ENCODE peak calls at places on chromosomes 5 and 9, in eight cellular contexts. N, P, S, R, Z, X, Y and C are unnamed samples.

GRCh38 chr5:105952875-105953274 is 1717.9 kb downstream of the EFNA5 start:
- DNase-seq in N (no peak), P (no peak), S (peak), R (no peak), Z (peak), X (peak), Y (no peak), C (no peak)

GRCh38 chr5:157857821-157858526 is 971 bp downstream of the CLINT1 start:
- DNase-seq in N (no peak), P (no peak), S (peak), R (peak), Z (peak), X (peak), Y (no peak), C (no peak)

GRCh38 chr9:5515261-5515650 is 4.9 kb downstream of the PDCD1LG2 start:
- DNase-seq in N (no peak), P (no peak), S (no peak), R (no peak), Z (no peak), X (no peak), Y (no peak), C (no peak)

GRCh38 chr5:139698461-139699146 is 50.5 kb downstream of the CXXC5 start:
- DNase-seq in N (no peak), P (peak), S (peak), R (no peak), Z (peak), X (peak), Y (peak), C (no peak)

GRCh38 chr5:172840077-172840777 is 6.2 kb downstream of the ERGIC1 start:
- DNase-seq in N (no peak), P (no peak), S (no peak), R (no peak), Z (no peak), X (no peak), Y (no peak), C (no peak)

GRCh38 chr5:14771972-14772371 is 99.6 kb downstream of the ANKH start:
- DNase-seq in N (no peak), P (no peak), S (no peak), R (no peak), Z (no peak), X (no peak), Y (no peak), C (no peak)

GRCh38 chr9:447230-448025 is 232.8 kb downstream of the DOCK8 start:
- DNase-seq in N (peak), P (no peak), S (peak), R (no peak), Z (peak), X (no peak), Y (no peak), C (no peak)

GRCh38 chr9:133932633-133933032 is 59.5 kb downstream of the VAV2 start:
- DNase-seq in N (no peak), P (no peak), S (no peak), R (no peak), Z (no peak), X (no peak), Y (no peak), C (no peak)

GRCh38 chr5:94471496-94471895 is 146.9 kb downstream of the KIAA0825 start:
- DNase-seq in N (no peak), P (no peak), S (no peak), R (no peak), Z (peak), X (no peak), Y (no peak), C (no peak)

GRCh38 chr9:70043285-70043684 is 363 bp upstream of the MAMDC2 start:
- DNase-seq in N (no peak), P (peak), S (no peak), R (no peak), Z (no peak), X (no peak), Y (no peak), C (no peak)

GRCh38 chr5:20276959-20277263 is 288.9 kb upstream of the CDH18 start:
- DNase-seq in N (no peak), P (peak), S (no peak), R (no peak), Z (no peak), X (no peak), Y (no peak), C (no peak)

GRCh38 chr9:116497081-116497480 is 190.0 kb upstream of the TRIM32 start:
- DNase-seq in N (no peak), P (peak), S (no peak), R (no peak), Z (peak), X (peak), Y (no peak), C (no peak)

GRCh38 chr5:154712518-154713437 is 42.4 kb upstream of the LARP1 start:
- DNase-seq in N (peak), P (peak), S (no peak), R (no peak), Z (no peak), X (no peak), Y (no peak), C (no peak)

GRCh38 chr9:132006657-132007370 is 72.9 kb downstream of the MED27 start:
- DNase-seq in N (no peak), P (peak), S (peak), R (no peak), Z (peak), X (peak), Y (no peak), C (no peak)

GRCh38 chr5:67249590-67249895 is 52.9 kb upstream of the CD180 start:
- DNase-seq in N (no peak), P (no peak), S (no peak), R (no peak), Z (no peak), X (no peak), Y (no peak), C (no peak)

GRCh38 chr5:140509898-140510297 is 37.6 kb upstream of the EIF4EBP3 start:
- DNase-seq in N (no peak), P (no peak), S (no peak), R (no peak), Z (no peak), X (no peak), Y (no peak), C (no peak)

GRCh38 chr9:35909274-35909673 is at the start of gene SPAAR:
- DNase-seq in N (no peak), P (no peak), S (no peak), R (no peak), Z (no peak), X (no peak), Y (peak), C (no peak)

GRCh38 chr9:101791938-101792337 is 53.5 kb upstream of the GRIN3A start:
- DNase-seq in N (peak), P (peak), S (no peak), R (no peak), Z (peak), X (no peak), Y (no peak), C (peak)

GRCh38 chr9:72424131-72424530 is 59.1 kb upstream of the ZFAND5 start:
- DNase-seq in N (no peak), P (no peak), S (no peak), R (no peak), Z (no peak), X (no peak), Y (no peak), C (no peak)

GRCh38 chr9:93452710-93453046 is 703 bp downstream of the FAM120AOS start:
- DNase-seq in N (no peak), P (no peak), S (no peak), R (no peak), Z (no peak), X (no peak), Y (no peak), C (no peak)

DNA sequence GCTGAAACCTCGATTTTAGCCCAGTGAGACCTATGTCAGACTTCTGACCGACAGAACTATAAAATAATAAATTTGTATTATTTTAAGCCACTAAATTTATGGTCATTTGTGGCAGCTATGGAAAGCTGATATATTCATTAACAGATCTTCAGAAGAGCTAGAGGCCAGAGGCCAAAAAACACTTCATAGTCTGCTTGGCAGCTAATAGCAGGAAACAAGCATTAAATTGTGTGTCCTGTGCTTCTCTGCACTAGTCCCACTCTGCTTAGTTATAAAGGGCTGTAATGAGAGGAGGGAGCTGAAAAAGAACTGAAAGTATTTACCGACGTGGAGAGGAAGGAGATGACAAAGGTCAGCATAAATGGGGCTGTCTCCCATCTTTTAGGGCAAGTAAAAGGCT is 139.2 kb upstream of the GAS1 start:
- DNase-seq in N (no peak), P (no peak), S (no peak), R (no peak), Z (no peak), X (no peak), Y (no peak), C (no peak)
- TF ChIP-seq CTCF in N (no peak), P (no peak), S (no peak), R (no peak), Z (no peak), X (no peak), Y (no peak), C (no peak)

DNA sequence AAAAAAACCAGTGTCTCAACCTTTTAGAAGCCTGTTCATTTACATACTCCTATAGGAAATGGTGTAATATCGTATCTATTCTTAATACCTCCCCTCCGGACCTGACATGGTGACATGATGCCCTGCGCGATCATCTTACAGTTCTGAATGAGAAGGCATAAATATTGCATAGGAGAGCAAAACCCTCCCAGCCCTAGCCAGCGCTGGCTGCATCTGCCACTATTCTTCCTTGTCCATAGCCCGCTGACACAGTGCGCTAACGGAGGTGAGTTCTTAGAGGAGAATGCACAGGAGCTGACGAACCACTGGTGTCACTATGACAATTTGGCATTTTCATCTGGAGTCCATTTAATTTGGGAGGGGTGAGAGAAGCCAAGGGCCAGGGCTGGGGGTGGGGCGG is 290.1 kb downstream of the EFNA5 start:
- DNase-seq in N (no peak), P (no peak), S (no peak), R (no peak), Z (no peak), X (no peak), Y (no peak), C (no peak)
- H3K4me3 ChIP-seq in N (no peak), P (no peak), S (no peak), R (no peak), Z (no peak), X (no peak), Y (no peak), C (no peak)

GRCh38 chr9:127106493-127106855 is 16.0 kb downstream of the ANGPTL2 start:
- DNase-seq in N (no peak), P (no peak), S (no peak), R (no peak), Z (no peak), X (no peak), Y (no peak), C (no peak)
- H3K27ac ChIP-seq in N (no peak), P (no peak), S (no peak), R (peak), Z (no peak), X (no peak), Y (peak), C (no peak)

GRCh38 chr9:97741947-97742346 is 44.8 kb upstream of the XPA start:
- DNase-seq in N (no peak), P (no peak), S (no peak), R (no peak), Z (no peak), X (no peak), Y (no peak), C (no peak)

GRCh38 chr9:97744710-97745708 is 47.9 kb upstream of the XPA start:
- DNase-seq in N (no peak), P (peak), S (peak), R (no peak), Z (no peak), X (no peak), Y (no peak), C (no peak)

GRCh38 chr9:97742545-97742944 is 45.4 kb upstream of the XPA start:
- DNase-seq in N (no peak), P (no peak), S (no peak), R (no peak), Z (no peak), X (no peak), Y (no peak), C (no peak)

GRCh38 chr9:97737429-97737828 is 40.3 kb upstream of the XPA start:
- DNase-seq in N (peak), P (peak), S (no peak), R (no peak), Z (no peak), X (no peak), Y (no peak), C (peak)

DNA sequence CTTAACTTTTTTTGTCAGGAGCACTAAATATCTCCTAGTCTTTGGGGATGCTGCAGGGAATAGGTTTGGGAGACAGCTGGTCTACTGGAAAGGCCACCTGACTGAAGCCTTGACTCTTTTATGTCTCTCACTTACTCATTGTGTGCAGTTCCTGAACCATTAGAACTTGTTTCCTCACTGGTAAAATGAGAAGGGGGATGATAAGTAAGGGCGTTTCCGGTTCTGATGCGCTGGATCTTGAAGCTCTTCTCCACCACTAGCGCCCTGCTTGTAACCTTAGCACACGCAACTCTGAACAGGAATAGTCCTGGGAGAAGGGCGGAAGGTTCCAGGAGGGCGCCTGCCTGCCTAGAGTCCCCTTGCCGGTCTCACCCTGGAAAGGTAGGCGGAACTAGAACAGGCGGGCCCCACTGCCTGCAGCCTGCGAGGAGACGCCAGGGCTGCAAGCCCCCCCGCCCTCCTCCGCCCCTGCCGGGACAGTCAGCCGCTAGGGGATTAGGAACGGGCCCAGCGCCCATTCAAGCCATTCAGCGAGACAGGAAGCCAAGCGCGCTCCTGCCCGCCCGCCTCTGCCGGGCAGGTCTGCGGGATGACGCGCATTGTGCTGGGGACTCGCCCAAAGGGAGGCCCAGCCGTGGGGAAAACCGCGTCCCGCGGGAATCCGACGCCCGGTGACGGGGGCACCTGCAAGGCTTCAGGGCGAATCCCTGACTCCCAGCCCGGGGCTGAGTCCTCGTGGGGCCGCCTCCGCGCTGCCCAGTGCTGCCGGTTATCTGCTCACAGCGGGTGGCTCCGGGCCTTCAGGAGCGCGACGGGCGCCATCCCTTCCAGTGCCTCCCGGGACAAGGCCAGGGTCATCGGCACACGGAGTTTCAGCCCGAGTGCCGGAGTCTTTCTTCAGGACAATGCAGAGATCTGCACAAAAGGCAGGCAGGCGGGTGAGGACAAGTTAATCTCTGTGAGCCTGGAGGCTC is 44.0 kb upstream of the XPA start:
- DNase-seq in N (no peak), P (peak), S (peak), R (no peak), Z (peak), X (peak), Y (peak), C (no peak)
- TF ChIP-seq CTCF in N (no peak), P (no peak), S (no peak), R (peak), Z (peak), X (no peak), Y (peak), C (no peak)

DNA sequence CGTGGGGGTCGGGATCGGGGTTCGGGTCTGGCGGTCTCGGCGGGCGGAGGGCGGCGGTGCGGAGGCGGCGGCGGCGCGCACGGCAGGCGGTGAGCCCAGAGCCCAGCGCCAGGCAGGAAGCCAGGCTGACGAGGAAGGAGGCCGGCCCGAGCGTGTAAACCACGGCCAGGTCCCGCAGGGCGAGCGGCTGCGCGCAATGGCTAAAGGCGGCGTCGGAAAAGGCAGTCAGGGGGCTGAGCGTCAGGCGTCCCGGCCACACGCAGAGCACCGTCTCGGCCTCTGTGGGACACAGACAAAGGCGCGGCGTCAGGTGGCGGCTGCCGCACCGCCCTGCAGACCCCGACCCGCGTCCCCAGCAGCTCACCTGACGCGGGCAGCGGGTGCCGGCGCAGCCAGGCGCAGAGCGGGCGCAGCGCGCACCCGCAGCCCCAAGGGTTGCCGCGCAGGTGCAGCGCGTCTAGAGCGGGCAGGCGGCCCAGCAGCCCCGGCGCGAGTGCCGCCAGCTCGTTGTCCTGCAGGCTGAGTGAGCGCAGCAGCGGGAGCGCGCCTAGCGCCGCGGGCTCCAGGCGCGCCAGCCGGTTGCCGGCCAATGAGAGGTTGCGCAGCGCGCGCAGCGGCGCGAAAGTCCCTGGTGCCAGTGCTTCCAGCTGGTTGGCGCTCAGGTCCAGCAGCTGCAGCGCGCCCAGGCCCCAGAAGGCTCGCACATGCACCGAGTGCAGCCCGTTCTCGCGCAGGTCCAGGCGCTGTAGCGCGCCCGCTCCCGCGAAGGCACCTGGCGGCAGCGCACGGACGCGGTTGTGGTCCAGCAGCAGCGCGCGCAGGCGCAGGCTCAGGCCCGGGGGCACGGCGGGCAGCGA is 716 bp downstream of the LRRC26 start:
- DNase-seq in N (peak), P (peak), S (peak), R (no peak), Z (peak), X (peak), Y (no peak), C (peak)
- H3K4me3 ChIP-seq in N (peak), P (peak), S (peak), R (peak), Z (peak), X (no peak), Y (peak), C (peak)